ENCODE peak calls at places on chromosomes 12 and 14, in ten cellular contexts. N is CD8-positive, alpha-beta T cell; B is breast epithelium; I is naive thymus-derived CD8-positive, alpha-beta T cell; G is stimulated activated CD8-positive, alpha-beta memory T cell treated with anti-CD3 and anti-CD28 coated beads, Interleukin-15, amount 100 ng/mL, for 24 hours; J is activated CD8-positive, alpha-beta memory T cell treated with anti-CD3 and anti-CD28 coated beads, Interleukin-2, amount 10 ng/mL, durations not matched to agents 7 days and 5 days; P is astrocyte of the hippocampus; H is cardiac septum; L is NCI-H1417; Z is EL. O is an unnamed sample.

GRCh38 chr14:66619952-66620351 is 112.0 kb downstream of the GPHN start:
- DNase-seq in J (no peak), P (no peak), B (no peak), H (no peak), I (no peak), Z (no peak), L (no peak), G (no peak), N (no peak), O (no peak)

GRCh38 chr14:50600849-50601248 is 40.9 kb downstream of the ATL1 start:
- DNase-seq in Z (no peak), H (no peak), G (no peak), J (no peak), L (peak), I (no peak), B (no peak), P (peak), N (no peak), O (no peak)

GRCh38 chr14:67908061-67908767 is 88.6 kb downstream of the RAD51B start:
- DNase-seq in B (no peak), I (no peak), J (no peak), N (no peak), L (no peak), P (peak), G (no peak), H (no peak), Z (no peak), O (no peak)

GRCh38 chr14:106879241-106879640 is 1352.9 kb downstream of the TMEM121 start:
- DNase-seq in B (no peak), L (no peak), Z (peak), G (peak), P (no peak), J (peak), I (peak), N (no peak), H (no peak), O (no peak)

GRCh38 chr12:1880876-1881275 is 37.6 kb downstream of the CACNA2D4 start:
- DNase-seq in Z (no peak), N (no peak), P (no peak), J (no peak), G (no peak), H (no peak), B (no peak), I (no peak), L (no peak), O (no peak)

GRCh38 chr14:76710093-76711010 is 50.9 kb upstream of the VASH1 start:
- DNase-seq in I (peak), B (no peak), H (no peak), N (no peak), Z (peak), P (peak), L (peak), G (no peak), J (peak), O (peak)

GRCh38 chr12:27504506-27504905 is 19.5 kb upstream of the PPFIBP1 start:
- DNase-seq in N (no peak), G (no peak), L (no peak), J (no peak), B (no peak), I (no peak), Z (peak), H (no peak), P (peak), O (peak)

GRCh38 chr12:45587877-45588530 is 141.5 kb upstream of the ARID2 start:
- DNase-seq in H (no peak), I (no peak), G (no peak), N (no peak), L (no peak), P (no peak), Z (no peak), B (no peak), J (no peak), O (no peak)

GRCh38 chr14:68076451-68076850 is 256.9 kb downstream of the RAD51B start:
- DNase-seq in B (no peak), L (no peak), G (no peak), N (no peak), I (no peak), J (no peak), P (peak), H (no peak), Z (peak), O (peak)

GRCh38 chr12:102917026-102917787 is at the start of gene PAH:
- DNase-seq in P (peak), N (peak), B (no peak), I (peak), Z (peak), L (no peak), J (peak), G (no peak), H (no peak), O (no peak)

GRCh38 chr14:104217486-104218360 is 79.3 kb downstream of the KIF26A start:
- DNase-seq in P (no peak), B (no peak), I (no peak), N (no peak), L (no peak), Z (no peak), G (no peak), J (no peak), H (no peak), O (no peak)

GRCh38 chr14:70919774-70920173 is 12.5 kb downstream of the PCNX1 start:
- DNase-seq in J (no peak), N (no peak), L (no peak), Z (peak), P (peak), H (no peak), I (no peak), B (no peak), G (no peak), O (peak)

GRCh38 chr12:110694330-110694891 is 5.5 kb upstream of the HVCN1 start:
- DNase-seq in P (no peak), N (no peak), L (no peak), Z (no peak), J (no peak), H (peak), I (no peak), G (no peak), B (no peak), O (no peak)

GRCh38 chr14:95310635-95311380 is 8.9 kb downstream of the CLMN start:
- DNase-seq in I (no peak), Z (no peak), N (no peak), B (no peak), L (no peak), G (no peak), H (no peak), J (no peak), P (no peak), O (no peak)

GRCh38 chr14:56422703-56423213 is 156.8 kb upstream of the TMEM260 start:
- DNase-seq in B (peak), L (peak), P (peak), I (peak), G (no peak), J (no peak), H (no peak), N (no peak), Z (peak), O (peak)

GRCh38 chr14:29558516-29558915 is 369.1 kb downstream of the PRKD1 start:
- DNase-seq in L (no peak), P (peak), N (no peak), H (no peak), Z (peak), J (no peak), G (no peak), I (no peak), B (no peak), O (no peak)

GRCh38 chr14:93105362-93105761 is 10.4 kb downstream of the ITPK1 start:
- DNase-seq in P (peak), H (peak), Z (peak), N (no peak), I (no peak), J (no peak), B (peak), L (no peak), G (no peak), O (peak)

GRCh38 chr12:89750821-89751227 is 42.2 kb upstream of the ATP2B1 start:
- DNase-seq in G (no peak), H (no peak), N (no peak), L (no peak), P (no peak), I (no peak), Z (peak), B (no peak), J (no peak), O (no peak)

GRCh38 chr12:27516625-27517024 is 7.4 kb upstream of the PPFIBP1 start:
- DNase-seq in P (no peak), J (no peak), N (no peak), H (no peak), I (no peak), G (no peak), B (no peak), Z (no peak), L (no peak), O (no peak)

GRCh38 chr14:99891900-99892299 is 98.7 kb downstream of the EML1 start:
- DNase-seq in Z (no peak), J (no peak), P (peak), H (no peak), I (no peak), N (no peak), L (no peak), B (no peak), G (no peak), O (no peak)

GRCh38 chr12:57838594-57839302 is 7.8 kb downstream of the CTDSP2 start:
- DNase-seq in J (peak), I (peak), G (no peak), N (no peak), Z (no peak), P (no peak), L (no peak), H (no peak), B (no peak), O (no peak)

GRCh38 chr14:36363704-36364103 is 43.3 kb upstream of the MBIP start:
- DNase-seq in G (no peak), Z (no peak), I (no peak), H (no peak), J (no peak), L (no peak), N (no peak), P (no peak), B (no peak), O (no peak)

GRCh38 chr14:103115845-103116572 is 7.3 kb upstream of the TNFAIP2 start:
- DNase-seq in P (no peak), Z (peak), B (no peak), J (no peak), G (no peak), N (no peak), L (no peak), H (no peak), I (no peak), O (no peak)

GRCh38 chr14:38012056-38012455 is 195.6 kb upstream of the SSTR1 start:
- DNase-seq in H (no peak), L (no peak), I (no peak), G (no peak), B (no peak), Z (no peak), N (no peak), P (no peak), J (no peak), O (no peak)

GRCh38 chr12:122851820-122852219 is 16.6 kb downstream of the HIP1R start:
- DNase-seq in P (peak), G (no peak), N (no peak), I (no peak), H (no peak), J (no peak), L (no peak), B (no peak), Z (peak), O (peak)

GRCh38 chr14:105102361-105102760 is 37.1 kb upstream of the GPR132 start:
- DNase-seq in J (no peak), P (no peak), Z (no peak), G (no peak), H (peak), I (no peak), N (no peak), B (no peak), L (no peak), O (no peak)

GRCh38 chr14:43706901-43707300 is 800.2 kb downstream of the FSCB start:
- DNase-seq in P (no peak), Z (no peak), N (no peak), L (no peak), B (no peak), G (no peak), H (no peak), I (no peak), J (no peak), O (no peak)